ENCODE peak calls at places on chromosomes 13 and 19, in four cellular contexts. One of them, this sample, is unnamed.

GRCh38 chr13:79258489-79258888 is 147.6 kb downstream of the RBM26 start:
- DNase-seq in substantia nigra: no peak
- DNase-seq in NCI-H2081: no peak
- DNase-seq in left ventricle myocardium superior: no peak
- DNase-seq in this sample: no peak

GRCh38 chr19:17329061-17329767 is 5.4 kb downstream of the ANO8 start:
- DNase-seq in substantia nigra: no peak
- DNase-seq in NCI-H2081: no peak
- DNase-seq in left ventricle myocardium superior: no peak
- DNase-seq in this sample: no peak

GRCh38 chr13:29428310-29428991 is 167.0 kb downstream of the SLC7A1 start:
- DNase-seq in left ventricle myocardium superior: peak
- DNase-seq in NCI-H2081: no peak
- DNase-seq in substantia nigra: no peak
- DNase-seq in this sample: peak

GRCh38 chr19:13961826-13962737 is 9.8 kb downstream of the DCAF15 start:
- DNase-seq in NCI-H2081: no peak
- DNase-seq in left ventricle myocardium superior: no peak
- DNase-seq in substantia nigra: no peak
- DNase-seq in this sample: no peak

GRCh38 chr13:98041081-98041820 is 87.8 kb downstream of the IPO5 start:
- DNase-seq in substantia nigra: no peak
- DNase-seq in NCI-H2081: no peak
- DNase-seq in left ventricle myocardium superior: no peak
- DNase-seq in this sample: no peak

GRCh38 chr19:9075064-9075964 is 11.5 kb upstream of the OR1M1 start:
- DNase-seq in substantia nigra: peak
- DNase-seq in NCI-H2081: no peak
- DNase-seq in left ventricle myocardium superior: peak
- DNase-seq in this sample: peak

GRCh38 chr13:105389373-105389772 is 1146.1 kb downstream of the EFNB2 start:
- DNase-seq in substantia nigra: no peak
- DNase-seq in NCI-H2081: no peak
- DNase-seq in left ventricle myocardium superior: no peak
- DNase-seq in this sample: no peak

GRCh38 chr13:63190219-63190618 is 1774.6 kb upstream of the PCDH20 start:
- DNase-seq in left ventricle myocardium superior: no peak
- DNase-seq in NCI-H2081: no peak
- DNase-seq in substantia nigra: no peak
- DNase-seq in this sample: no peak

GRCh38 chr19:16661480-16662034 is 618 bp downstream of the TMEM38A start:
- DNase-seq in left ventricle myocardium superior: peak
- DNase-seq in substantia nigra: no peak
- DNase-seq in NCI-H2081: peak
- DNase-seq in this sample: peak

GRCh38 chr13:30520571-30520970 is 54.8 kb upstream of the HMGB1 start:
- DNase-seq in NCI-H2081: no peak
- DNase-seq in substantia nigra: no peak
- DNase-seq in left ventricle myocardium superior: no peak
- DNase-seq in this sample: no peak

GRCh38 chr13:112748947-112749346 is 59.1 kb downstream of the ATP11A start:
- DNase-seq in left ventricle myocardium superior: peak
- DNase-seq in NCI-H2081: no peak
- DNase-seq in substantia nigra: peak
- DNase-seq in this sample: peak

GRCh38 chr13:30607908-30608307 is 9.8 kb upstream of the USPL1 start:
- DNase-seq in left ventricle myocardium superior: no peak
- DNase-seq in substantia nigra: no peak
- DNase-seq in NCI-H2081: no peak
- DNase-seq in this sample: no peak

GRCh38 chr13:78960881-78961280 is 301.9 kb upstream of the OBI1 start:
- DNase-seq in NCI-H2081: no peak
- DNase-seq in left ventricle myocardium superior: no peak
- DNase-seq in substantia nigra: no peak
- DNase-seq in this sample: no peak

GRCh38 chr13:41528021-41528420 is 70.7 kb downstream of the RGCC start:
- DNase-seq in left ventricle myocardium superior: no peak
- DNase-seq in substantia nigra: no peak
- DNase-seq in NCI-H2081: no peak
- DNase-seq in this sample: no peak

GRCh38 chr13:75656590-75656989 is 20.5 kb downstream of the LMO7 start:
- DNase-seq in NCI-H2081: no peak
- DNase-seq in substantia nigra: no peak
- DNase-seq in left ventricle myocardium superior: no peak
- DNase-seq in this sample: no peak

GRCh38 chr13:30892966-30893365 is 13.1 kb upstream of the MEDAG start:
- DNase-seq in NCI-H2081: no peak
- DNase-seq in substantia nigra: no peak
- DNase-seq in left ventricle myocardium superior: peak
- DNase-seq in this sample: no peak

GRCh38 chr19:39830847-39831246 is 3.1 kb downstream of the DYRK1B start:
- DNase-seq in substantia nigra: no peak
- DNase-seq in left ventricle myocardium superior: no peak
- DNase-seq in NCI-H2081: no peak
- DNase-seq in this sample: no peak

GRCh38 chr13:74641586-74641985 is 507.4 kb upstream of the KLF12 start:
- DNase-seq in substantia nigra: no peak
- DNase-seq in NCI-H2081: no peak
- DNase-seq in left ventricle myocardium superior: no peak
- DNase-seq in this sample: no peak

GRCh38 chr19:45423033-45423588 is 606 bp downstream of the ERCC1 start:
- DNase-seq in left ventricle myocardium superior: no peak
- DNase-seq in substantia nigra: no peak
- DNase-seq in NCI-H2081: no peak
- DNase-seq in this sample: no peak

GRCh38 chr19:15702590-15702930 is 25.3 kb upstream of the OR10H2 start:
- DNase-seq in NCI-H2081: peak
- DNase-seq in left ventricle myocardium superior: peak
- DNase-seq in substantia nigra: no peak
- DNase-seq in this sample: peak

GRCh38 chr13:95188128-95188527 is 113.1 kb downstream of the ABCC4 start:
- DNase-seq in NCI-H2081: no peak
- DNase-seq in left ventricle myocardium superior: no peak
- DNase-seq in substantia nigra: no peak
- DNase-seq in this sample: no peak

GRCh38 chr19:5108866-5109265 is 140.0 kb downstream of the KDM4B start:
- DNase-seq in left ventricle myocardium superior: no peak
- DNase-seq in NCI-H2081: no peak
- DNase-seq in substantia nigra: no peak
- DNase-seq in this sample: no peak

GRCh38 chr13:102234618-102235017 is 167.2 kb downstream of the FGF14 start:
- DNase-seq in left ventricle myocardium superior: no peak
- DNase-seq in NCI-H2081: no peak
- DNase-seq in substantia nigra: no peak
- DNase-seq in this sample: no peak

GRCh38 chr13:20136781-20137703 is 23.8 kb downstream of the GJA3 start:
- DNase-seq in substantia nigra: no peak
- DNase-seq in left ventricle myocardium superior: no peak
- DNase-seq in NCI-H2081: no peak
- DNase-seq in this sample: no peak

GRCh38 chr19:4510435-4511255 is 7.6 kb downstream of the PLIN4 start:
- DNase-seq in NCI-H2081: no peak
- DNase-seq in left ventricle myocardium superior: no peak
- DNase-seq in substantia nigra: no peak
- DNase-seq in this sample: no peak

GRCh38 chr13:99722931-99723330 is 221.7 kb downstream of the TM9SF2 start:
- DNase-seq in left ventricle myocardium superior: no peak
- DNase-seq in NCI-H2081: no peak
- DNase-seq in substantia nigra: no peak
- DNase-seq in this sample: no peak

GRCh38 chr13:49220035-49220855 is at the start of gene MLNR:
- DNase-seq in substantia nigra: no peak
- DNase-seq in NCI-H2081: peak
- DNase-seq in left ventricle myocardium superior: peak
- DNase-seq in this sample: no peak

GRCh38 chr19:49154279-49154678 is 917 bp downstream of the HRC start:
- DNase-seq in left ventricle myocardium superior: no peak
- DNase-seq in NCI-H2081: no peak
- DNase-seq in substantia nigra: no peak
- DNase-seq in this sample: no peak

GRCh38 chr13:51739403-51740112 is 64.4 kb downstream of the DHRS12 start:
- DNase-seq in left ventricle myocardium superior: peak
- DNase-seq in substantia nigra: no peak
- DNase-seq in NCI-H2081: no peak
- DNase-seq in this sample: no peak

This sample was measured in Ammon's horn.